ENCODE peak calls at places on chromosomes 4 and X, in eight cellular contexts. T, P, K, F, Z, W, Q and H are unnamed samples.
A peak's percentile ranks its signal among the peaks of the same experiment; 100 is the strongest.

GRCh38 chr4:55545681-55546632 is 752 bp downstream of the CLOCK start:
- DNase-seq in T (peak; percentile 79), K (peak; percentile 74), F (peak; percentile 76), W (peak; percentile 89), Z (peak; percentile 93), Q (peak; percentile 63), P (peak; percentile 80), H (no peak)

GRCh38 chrX:122565952-122566351 is 618.1 kb upstream of the GRIA3 start:
- DNase-seq in W (no peak), K (no peak), Q (peak; percentile 98), F (no peak), T (peak; percentile 64), Z (no peak), P (no peak), H (peak; percentile 72)

GRCh38 chr4:163600731-163601130 is 106.2 kb downstream of the TMA16 start:
- DNase-seq in W (no peak), K (no peak), T (no peak), Z (no peak), P (no peak), F (no peak), Q (no peak), H (no peak)

GRCh38 chrX:9906919-9907318 is 60.2 kb upstream of the CLDN34 start:
- DNase-seq in K (no peak), P (no peak), F (no peak), W (no peak), Q (no peak), Z (no peak), T (no peak), H (no peak)

GRCh38 chr4:1628892-1629703 is 55.0 kb downstream of the FAM53A start:
- DNase-seq in F (peak; percentile 67), P (peak; percentile 65), K (peak; percentile 48), T (peak; percentile 51), Z (peak; percentile 84), Q (peak; percentile 28), W (peak; percentile 91), H (no peak)

GRCh38 chr4:148124512-148124911 is 317.7 kb downstream of the NR3C2 start:
- DNase-seq in K (no peak), Z (no peak), Q (no peak), W (no peak), T (no peak), F (no peak), P (no peak), H (no peak)

GRCh38 chr4:121977251-121978168 is 25.6 kb upstream of the TRPC3 start:
- DNase-seq in F (no peak), P (no peak), W (no peak), T (peak; percentile 3), Q (no peak), K (no peak), Z (no peak), H (no peak)

GRCh38 chr4:131430302-131430701 is 1718.8 kb upstream of the PCDH10 start:
- DNase-seq in Z (no peak), T (no peak), Q (no peak), P (no peak), W (no peak), F (no peak), K (no peak), H (no peak)

GRCh38 chr4:157590679-157591078 is 370.2 kb downstream of the GRIA2 start:
- DNase-seq in K (no peak), Z (no peak), W (no peak), P (no peak), F (no peak), T (no peak), Q (no peak), H (no peak)

GRCh38 chr4:174284181-174284886 is 623 bp downstream of the CEP44 start:
- DNase-seq in W (no peak), Q (peak; percentile 87), Z (no peak), P (peak; percentile 10), F (no peak), T (peak; percentile 67), K (no peak), H (peak; percentile 22)

GRCh38 chrX:49075347-49075746 is 1.5 kb upstream of the PRAF2 start:
- DNase-seq in T (no peak), Z (no peak), W (no peak), F (no peak), K (no peak), P (no peak), Q (no peak), H (no peak)

GRCh38 chr4:151302432-151302831 is 23.0 kb downstream of the SH3D19 start:
- DNase-seq in P (no peak), Z (no peak), F (no peak), K (no peak), W (no peak), T (peak; percentile 16), Q (peak; percentile 33), H (no peak)

GRCh38 chr4:151304226-151304625 is 21.2 kb downstream of the SH3D19 start:
- DNase-seq in K (no peak), Q (no peak), F (no peak), T (no peak), W (no peak), Z (no peak), P (no peak), H (no peak)

GRCh38 chr4:151310124-151310728 is 15.2 kb downstream of the SH3D19 start:
- DNase-seq in W (no peak), P (no peak), Q (no peak), F (no peak), Z (no peak), K (no peak), T (no peak), H (no peak)

DNA sequence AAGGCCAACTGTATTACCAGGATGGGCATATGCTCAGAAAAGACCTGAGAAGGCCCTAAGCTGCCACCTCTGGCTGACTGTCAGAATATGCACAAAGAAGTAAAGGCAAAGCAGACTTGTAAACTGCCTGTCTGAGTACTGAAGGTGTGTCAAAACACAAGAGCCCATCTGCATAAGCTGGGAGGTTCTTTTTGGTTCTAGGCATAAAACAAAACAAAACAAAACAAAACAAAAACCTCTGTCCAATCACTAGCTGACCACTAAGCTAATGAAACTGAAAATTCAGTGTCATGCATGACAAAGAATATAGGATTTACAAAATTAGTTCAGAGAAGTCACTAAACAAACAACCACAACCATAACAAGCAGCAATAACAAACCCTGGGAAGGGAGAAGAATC is 20.6 kb downstream of the SH3D19 start:
- DNase-seq in F (no peak), K (no peak), Q (peak; percentile 29), P (no peak), W (no peak), T (no peak), Z (no peak), H (no peak)
- TF ChIP-seq CTCF in F (no peak), K (no peak), Q (no peak), P (no peak), W (no peak), T (no peak), Z (no peak), H (no peak)

GRCh38 chrX:16712825-16713155 is 321 bp upstream of the CTPS2 start:
- DNase-seq in W (no peak), Z (no peak), F (no peak), K (no peak), T (no peak), Q (no peak), P (no peak), H (no peak)

GRCh38 chrX:16711219-16712115 is 1.0 kb downstream of the CTPS2 start:
- DNase-seq in Z (no peak), K (no peak), Q (no peak), F (no peak), P (no peak), T (no peak), W (no peak), H (no peak)

GRCh38 chrX:16714504-16714903 is 2.0 kb upstream of the CTPS2 start:
- DNase-seq in K (no peak), Q (no peak), P (no peak), T (no peak), W (no peak), F (no peak), Z (no peak), H (no peak)

GRCh38 chrX:16708016-16708415 is 4.5 kb downstream of the CTPS2 start:
- DNase-seq in F (no peak), K (no peak), T (no peak), W (no peak), P (no peak), Z (no peak), Q (no peak), H (no peak)

DNA sequence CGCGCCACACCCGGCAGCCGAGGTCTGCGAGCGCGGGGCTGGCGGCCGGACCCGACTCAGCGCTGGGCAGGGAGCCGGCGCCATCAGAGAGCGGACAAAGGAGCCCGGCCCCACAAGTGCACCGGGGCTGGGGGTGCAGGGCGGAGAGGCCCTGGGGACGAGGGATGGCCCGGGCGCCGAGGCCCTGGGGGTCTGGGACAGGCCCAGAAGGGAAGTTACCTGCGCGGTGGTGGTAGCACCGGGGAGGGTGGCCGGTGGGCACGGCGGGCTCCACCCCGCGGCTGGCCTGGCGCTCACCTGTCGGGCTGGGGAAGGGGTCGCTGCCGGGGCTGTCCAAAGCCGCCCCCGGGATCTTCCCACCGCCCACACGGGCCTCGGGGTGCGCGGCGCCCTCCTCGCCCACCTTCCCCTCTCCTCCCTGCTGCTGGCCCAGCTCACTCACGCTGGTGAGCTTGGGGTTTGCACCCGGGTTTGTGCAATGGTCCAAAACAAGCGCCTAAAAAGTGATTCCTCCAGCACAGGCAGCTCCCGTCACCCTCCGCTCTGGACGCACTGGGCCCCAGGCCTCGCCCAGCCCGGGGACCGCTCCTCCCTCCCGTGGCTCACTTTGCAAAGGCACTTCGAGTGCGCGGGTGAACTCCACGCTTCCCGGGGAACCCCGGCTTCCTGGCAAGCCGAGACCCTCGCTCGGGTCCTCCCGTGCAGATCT is at the start of gene CTPS2:
- DNase-seq in Z (peak; percentile 85), P (peak; percentile 77), W (peak; percentile 90), Q (peak; percentile 59), K (peak; percentile 54), F (peak; percentile 65), T (peak; percentile 70), H (no peak)
- TF ChIP-seq CTCF in Z (peak; percentile 10), P (no peak), W (no peak), Q (no peak), K (no peak), F (no peak), T (peak; percentile 5), H (no peak)

DNA sequence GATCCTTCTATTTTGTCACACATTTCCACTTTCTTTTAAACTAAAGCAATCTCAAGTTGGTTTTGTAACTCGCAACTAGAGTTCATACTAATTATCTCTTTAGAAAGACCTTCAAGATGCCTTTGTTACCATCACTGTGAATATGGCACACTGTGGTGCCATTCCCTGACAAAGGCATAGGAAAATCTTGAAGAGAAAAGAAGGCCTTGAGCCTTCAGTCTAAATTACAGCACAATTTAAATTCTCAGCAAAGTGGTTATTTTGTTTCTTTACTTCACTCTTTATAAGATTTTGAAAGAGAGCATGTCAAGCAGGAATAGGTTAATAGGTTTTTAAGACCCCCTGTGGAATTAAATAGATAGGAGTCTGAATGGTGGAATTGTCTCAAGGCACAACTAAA is 89.0 kb upstream of the BANK1 start:
- DNase-seq in T (no peak), F (no peak), Z (no peak), P (no peak), K (no peak), W (no peak), Q (no peak), H (no peak)
- TF ChIP-seq CTCF in T (no peak), F (no peak), Z (no peak), P (no peak), K (no peak), W (no peak), Q (no peak), H (no peak)

DNA sequence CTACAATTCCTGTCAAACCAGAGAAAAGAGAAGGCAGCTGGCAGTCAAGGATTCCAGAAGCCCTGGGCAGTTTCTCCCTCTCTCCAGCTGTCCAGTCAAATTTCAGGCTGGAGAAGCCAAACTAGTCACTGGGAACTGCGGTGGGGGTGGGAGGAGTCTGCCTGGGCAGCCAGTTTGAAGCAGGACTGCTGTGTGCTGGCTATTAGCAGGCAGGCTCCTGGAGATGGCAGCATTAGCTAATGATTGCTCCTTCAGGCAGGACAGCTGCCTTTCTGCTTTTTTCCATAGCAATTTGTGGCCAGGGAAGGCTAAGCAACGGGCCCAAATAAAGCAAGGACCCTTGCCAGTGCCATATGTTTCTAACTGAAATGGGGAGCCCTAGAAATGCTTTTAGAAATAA is 44.7 kb upstream of the FGF13 start:
- DNase-seq in F (no peak), K (peak; percentile 23), W (no peak), T (peak; percentile 6), P (no peak), Q (peak; percentile 56), Z (no peak), H (no peak)
- TF ChIP-seq CTCF in F (no peak), K (peak; percentile 8), W (no peak), T (no peak), P (no peak), Q (peak; percentile 28), Z (peak; percentile 15), H (peak; percentile 40)